ENCODE peak calls at places on chromosomes 4 and X, in seven cellular contexts. G is activated CD4-positive, alpha-beta T cell treated with anti-CD3 and anti-CD28 coated beads, Interleukin-2, amount 50 U/mL, for 48 hours; X is left ventricle myocardium superior; S is activated naive CD8-positive, alpha-beta T cell treated with anti-CD3 and anti-CD28 coated beads, Interleukin-2, amount 50 U/mL, for 24 hours; A is D341Med; P is Kasumi-1; H is AG08396. E is an unnamed sample.

GRCh38 chr4:109164011-109164410 is 138.4 kb downstream of the COL25A1 start:
- DNase-seq in G (no peak), X (no peak), S (no peak), A (no peak), P (no peak), H (no peak), E (no peak)

GRCh38 chrX:139762400-139763183 is 54.6 kb upstream of the MCF2 start:
- DNase-seq in G (no peak), X (no peak), S (no peak), A (no peak), P (no peak), H (no peak), E (no peak)

GRCh38 chrX:1420371-1420770 is 28.5 kb upstream of the SLC25A6 start:
- DNase-seq in G (no peak), X (peak; percentile 33), S (no peak), A (peak; percentile 43), P (no peak), H (no peak), E (no peak)

GRCh38 chr4:20253799-20254409 is 2.2 kb downstream of the SLIT2 start:
- DNase-seq in G (no peak), X (peak; percentile 52), S (no peak), A (peak; percentile 58), P (no peak), H (peak; percentile 53), E (peak; percentile 25)

GRCh38 chr4:174521800-174522182 is 497 bp downstream of the HPGD start:
- DNase-seq in G (peak; percentile 8), X (peak; percentile 31), S (no peak), A (peak; percentile 35), P (no peak), H (no peak), E (no peak)

GRCh38 chr4:128961405-128961804 is 131.9 kb downstream of the SCLT1 start:
- DNase-seq in G (no peak), X (no peak), S (no peak), A (no peak), P (no peak), H (no peak), E (no peak)

GRCh38 chr4:118557298-118557851 is 127.8 kb upstream of the METTL14 start:
- DNase-seq in G (no peak), X (no peak), S (no peak), A (no peak), P (peak; percentile 32), H (peak; percentile 30), E (no peak)

GRCh38 chrX:3326721-3327120 is 19.7 kb downstream of the MXRA5 start:
- DNase-seq in G (no peak), X (no peak), S (no peak), A (no peak), P (no peak), H (peak; percentile 13), E (no peak)

GRCh38 chrX:81874807-81875206 is 672.9 kb downstream of the SH3BGRL start:
- DNase-seq in G (no peak), X (no peak), S (no peak), A (no peak), P (no peak), H (no peak), E (no peak)

GRCh38 chr4:136643416-136643815 is 888.9 kb downstream of the PCDH18 start:
- DNase-seq in G (no peak), X (no peak), S (no peak), A (no peak), P (no peak), H (no peak), E (no peak)